ENCODE peak calls at places on chromosomes 11 and 22, in six cellular contexts. D is fibroblast of the aortic adventitia; U is NCI-H1417; M is tibial nerve; Y is effector CD4-positive, alpha-beta T cell; G is NCI-H748 treated with DMSO at 0.1 percent for 48 hours. P is an unnamed sample.

GRCh38 chr11:19345519-19345847 is 104.7 kb upstream of the E2F8 start:
- DNase-seq in D (no peak), U (peak), M (no peak), Y (no peak), G (no peak), P (no peak)

GRCh38 chr11:64225608-64226506 is at the start of the genes NUDT22 and TRPT1:
- DNase-seq in D (peak), U (peak), M (peak), Y (peak), G (peak), P (peak)

GRCh38 chr11:2300290-2300935 is 1.3 kb downstream of the C11orf21 start:
- DNase-seq in D (no peak), U (no peak), M (no peak), Y (no peak), G (no peak), P (no peak)

GRCh38 chr11:10414181-10414580 is 40.9 kb upstream of the AMPD3 start:
- DNase-seq in D (no peak), U (no peak), M (no peak), Y (no peak), G (no peak), P (no peak)

GRCh38 chr11:121780971-121781370 is 328.2 kb upstream of the SORL1-AS1 start:
- DNase-seq in D (no peak), U (no peak), M (no peak), Y (no peak), G (no peak), P (no peak)

GRCh38 chr11:119493712-119494111 is 70.7 kb upstream of the THY1 start:
- DNase-seq in D (peak), U (no peak), M (no peak), Y (no peak), G (no peak), P (peak)

GRCh38 chr22:42719133-42719532 is 1.5 kb downstream of the A4GALT start:
- DNase-seq in D (peak), U (no peak), M (no peak), Y (no peak), G (no peak), P (no peak)

GRCh38 chr11:5351208-5351607 is at the start of gene OR51B6:
- DNase-seq in D (no peak), U (no peak), M (no peak), Y (no peak), G (no peak), P (no peak)

GRCh38 chr11:116930177-116930576 is 92.8 kb upstream of the APOA1 start:
- DNase-seq in D (peak), U (no peak), M (no peak), Y (peak), G (no peak), P (peak)

GRCh38 chr11:104106136-104106754 is 57.7 kb downstream of the PDGFD start:
- DNase-seq in D (peak), U (no peak), M (no peak), Y (no peak), G (no peak), P (peak)

GRCh38 chr22:37640591-37641250 is 1.3 kb downstream of the SH3BP1 start:
- DNase-seq in D (no peak), U (no peak), M (no peak), Y (no peak), G (no peak), P (no peak)

GRCh38 chr11:95608093-95608492 is 181.5 kb downstream of the FAM76B start:
- DNase-seq in D (peak), U (no peak), M (no peak), Y (no peak), G (no peak), P (no peak)

GRCh38 chr11:72391638-72392423 is 42.5 kb downstream of the CLPB start:
- DNase-seq in D (no peak), U (no peak), M (no peak), Y (no peak), G (no peak), P (no peak)

GRCh38 chr11:111555255-111555654 is 14.7 kb downstream of the LAYN start:
- DNase-seq in D (peak), U (no peak), M (no peak), Y (no peak), G (no peak), P (peak)

GRCh38 chr22:38506118-38506962 is at the start of gene DDX17:
- DNase-seq in D (peak), U (peak), M (peak), Y (peak), G (peak), P (peak)

GRCh38 chr22:30260682-30261081 is 6.0 kb downstream of the OSM start:
- DNase-seq in D (no peak), U (no peak), M (no peak), Y (no peak), G (no peak), P (no peak)

GRCh38 chr11:33157103-33158027 is 3.9 kb downstream of the CSTF3 start:
- DNase-seq in D (no peak), U (no peak), M (no peak), Y (no peak), G (no peak), P (no peak)

GRCh38 chr11:77101043-77101537 is 1.6 kb upstream of the OMP start:
- DNase-seq in D (no peak), U (no peak), M (no peak), Y (no peak), G (no peak), P (peak)

GRCh38 chr11:67267188-67268035 is 1.1 kb downstream of the GRK2 start:
- DNase-seq in D (no peak), U (peak), M (no peak), Y (peak), G (no peak), P (no peak)

GRCh38 chr11:61270354-61271070 is 24.6 kb downstream of the VWCE start:
- DNase-seq in D (peak), U (no peak), M (no peak), Y (no peak), G (no peak), P (peak)

GRCh38 chr11:19803506-19803998 is 90.9 kb downstream of the NAV2 start:
- DNase-seq in D (no peak), U (no peak), M (no peak), Y (no peak), G (peak), P (no peak)

GRCh38 chr11:122696662-122697061 is 41.1 kb downstream of the UBASH3B start:
- DNase-seq in D (no peak), U (no peak), M (no peak), Y (peak), G (no peak), P (no peak)

GRCh38 chr22:37353839-37354238 is 71.5 kb downstream of the CYTH4 start:
- DNase-seq in D (no peak), U (no peak), M (no peak), Y (no peak), G (no peak), P (no peak)

GRCh38 chr11:132048040-132048439 is 677.6 kb downstream of the NTM start:
- DNase-seq in D (no peak), U (no peak), M (no peak), Y (no peak), G (no peak), P (no peak)

GRCh38 chr11:117449111-117449693 is 121.5 kb downstream of the CEP164 start:
- DNase-seq in D (no peak), U (no peak), M (no peak), Y (no peak), G (no peak), P (peak)

GRCh38 chr22:38106814-38107578 is 3.5 kb downstream of the BAIAP2L2 start:
- DNase-seq in D (no peak), U (no peak), M (no peak), Y (no peak), G (no peak), P (no peak)

GRCh38 chr22:49561338-49561737 is 266.3 kb downstream of the BRD1 start:
- DNase-seq in D (no peak), U (no peak), M (no peak), Y (no peak), G (no peak), P (no peak)

GRCh38 chr11:26891501-26891900 is 102.4 kb upstream of the FIBIN start:
- DNase-seq in D (peak), U (no peak), M (no peak), Y (no peak), G (no peak), P (no peak)

GRCh38 chr22:38211556-38211955 is 9.8 kb downstream of the MAFF start:
- DNase-seq in D (no peak), U (no peak), M (no peak), Y (no peak), G (no peak), P (no peak)

GRCh38 chr11:64357904-64358535 is 942 bp upstream of the RPS6KA4 start:
- DNase-seq in D (no peak), U (no peak), M (no peak), Y (no peak), G (no peak), P (no peak)

GRCh38 chr11:121890377-121890776 is 225.6 kb downstream of the BLID start:
- DNase-seq in D (peak), U (no peak), M (no peak), Y (no peak), G (no peak), P (peak)

GRCh38 chr11:48024635-48025071 is 44.3 kb downstream of the PTPRJ start:
- DNase-seq in D (no peak), U (no peak), M (no peak), Y (no peak), G (no peak), P (no peak)

GRCh38 chr22:38345782-38346181 is 28.5 kb upstream of the CSNK1E start:
- DNase-seq in D (no peak), U (no peak), M (no peak), Y (no peak), G (no peak), P (no peak)

GRCh38 chr11:18775492-18776292 is 15.9 kb downstream of the PTPN5 start:
- DNase-seq in D (peak), U (peak), M (peak), Y (peak), G (peak), P (peak)

P was measured in amniotic epithelial cell.